ENCODE peak calls at places on chromosomes 13 and 19, in ten cellular contexts. Q, U, Y, O, I, L, X, S, V and H are unnamed samples.
A peak's percentile ranks its signal among the peaks of the same experiment; 100 is the strongest.

GRCh38 chr19:50532952-50533351 is 19.2 kb upstream of the ASPDH start:
- DNase-seq in Q (no peak), U (no peak), Y (no peak), O (no peak), I (no peak), L (no peak), X (no peak), S (no peak), V (no peak), H (no peak)

GRCh38 chr13:48401480-48401879 is 11.4 kb downstream of the LPAR6 start:
- DNase-seq in Q (no peak), U (no peak), Y (no peak), O (no peak), I (no peak), L (no peak), X (no peak), S (no peak), V (no peak), H (no peak)

GRCh38 chr13:59203855-59204254 is 959.9 kb downstream of the DIAPH3 start:
- DNase-seq in Q (no peak), U (no peak), Y (no peak), O (no peak), I (no peak), L (no peak), X (no peak), S (no peak), V (no peak), H (no peak)

GRCh38 chr13:30910676-30911075 is 4.6 kb downstream of the MEDAG start:
- DNase-seq in Q (no peak), U (no peak), Y (no peak), O (no peak), I (no peak), L (no peak), X (no peak), S (no peak), V (no peak), H (no peak)

GRCh38 chr13:30978981-30979956 is 46.8 kb downstream of the TEX26 start:
- DNase-seq in Q (peak; percentile 83), U (no peak), Y (no peak), O (peak; percentile 85), I (no peak), L (no peak), X (peak; percentile 49), S (no peak), V (no peak), H (no peak)

GRCh38 chr13:40680659-40681323 is 14.3 kb upstream of the FOXO1 start:
- DNase-seq in Q (no peak), U (no peak), Y (no peak), O (peak; percentile 85), I (no peak), L (no peak), X (no peak), S (no peak), V (no peak), H (no peak)

GRCh38 chr13:49374585-49375290 is 69.1 kb downstream of the CAB39L start:
- DNase-seq in Q (no peak), U (peak; percentile 73), Y (no peak), O (no peak), I (no peak), L (no peak), X (no peak), S (no peak), V (peak; percentile 89), H (peak; percentile 67)

GRCh38 chr13:101916108-101916757 is 463.8 kb downstream of the ITGBL1 start:
- DNase-seq in Q (peak; percentile 84), U (peak; percentile 81), Y (no peak), O (peak; percentile 43), I (peak; percentile 38), L (no peak), X (no peak), S (no peak), V (peak; percentile 14), H (no peak)

GRCh38 chr13:33169273-33169980 is 116.1 kb downstream of the STARD13 start:
- DNase-seq in Q (no peak), U (peak; percentile 58), Y (peak; percentile 60), O (no peak), I (no peak), L (no peak), X (no peak), S (no peak), V (peak; percentile 96), H (peak; percentile 86)

GRCh38 chr13:34993470-34993869 is 51.4 kb downstream of the NBEA start:
- DNase-seq in Q (no peak), U (no peak), Y (no peak), O (no peak), I (no peak), L (no peak), X (no peak), S (no peak), V (peak; percentile 49), H (no peak)

GRCh38 chr13:34988330-34988791 is 46.3 kb downstream of the NBEA start:
- DNase-seq in Q (no peak), U (no peak), Y (no peak), O (no peak), I (no peak), L (no peak), X (no peak), S (no peak), V (no peak), H (no peak)

DNA sequence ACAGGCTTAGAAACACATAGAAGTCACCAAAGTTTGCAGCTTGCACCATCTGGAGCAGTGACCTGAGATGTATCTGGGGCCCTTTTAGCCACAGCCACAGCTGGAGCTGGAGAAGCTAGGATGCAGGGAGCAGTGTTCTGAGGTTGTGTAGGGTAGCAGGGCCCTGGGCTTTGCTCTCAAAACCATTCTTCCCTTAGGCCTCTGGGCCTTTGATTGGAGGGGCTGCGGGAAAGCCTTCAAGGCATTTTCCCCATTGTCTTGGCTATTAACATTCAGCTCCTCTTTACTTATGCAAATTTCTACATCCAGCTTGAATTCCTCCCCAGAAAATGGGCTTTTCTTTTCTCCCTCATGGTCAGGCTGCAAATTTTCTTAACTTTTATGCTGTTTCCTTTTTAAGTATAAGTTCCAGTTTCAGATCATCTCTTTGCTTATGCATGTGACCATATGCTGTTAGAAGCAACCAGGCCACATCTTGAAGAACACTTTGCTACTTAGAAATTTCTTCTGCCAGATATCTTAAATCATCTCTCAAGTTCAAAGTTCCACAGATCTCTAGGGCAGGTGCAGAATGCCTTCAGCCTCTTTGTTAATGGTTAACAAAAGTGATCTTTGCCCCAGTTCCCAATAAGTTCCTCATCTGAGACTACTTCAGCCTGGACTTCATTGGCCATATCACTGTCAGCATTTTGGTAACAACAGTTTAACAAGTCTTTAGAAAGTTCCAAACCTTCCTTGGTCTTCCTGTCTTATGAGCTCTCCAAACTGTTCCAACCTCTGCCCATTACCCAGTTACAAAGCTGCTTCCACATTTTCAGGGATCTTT is 48.5 kb downstream of the NBEA start:
- DNase-seq in Q (no peak), U (no peak), Y (no peak), O (no peak), I (no peak), L (no peak), X (no peak), S (no peak), V (no peak), H (no peak)
- H3K27ac ChIP-seq in Q (no peak overlapping the region), U (no peak overlapping the region), Y (no peak overlapping the region), O (no peak overlapping the region), I (no peak overlapping the region), L (no peak overlapping the region), X (no peak overlapping the region), S (no peak overlapping the region), V (no peak overlapping the region), H (no peak overlapping the region)

GRCh38 chr19:33293255-33294057 is 8.9 kb downstream of the CEBPA start:
- DNase-seq in Q (no peak), U (peak; percentile 99), Y (no peak), O (no peak), I (no peak), L (no peak), X (no peak), S (no peak), V (peak; percentile 68), H (peak; percentile 59)
- H3K4me1 ChIP-seq in Q (peaks cover 7% of the 10 kb centered on the region), U (peaks cover 12% of the 10 kb centered on the region), Y (peaks cover 15% of the 10 kb centered on the region), O (no peaks in the 10 kb centered on the region), I (no peaks in the 10 kb centered on the region), L (no peaks in the 10 kb centered on the region), X (no peaks in the 10 kb centered on the region), S (peaks cover 90% of the 10 kb centered on the region), V (peaks cover 2% of the 10 kb centered on the region), H (peaks cover 33% of the 10 kb centered on the region)

GRCh38 chr13:57136093-57136492 is 4.6 kb upstream of the PRR20A start:
- DNase-seq in Q (no peak), U (no peak), Y (no peak), O (no peak), I (no peak), L (no peak), X (no peak), S (no peak), V (no peak), H (no peak)

GRCh38 chr13:57138988-57139387 is 1.7 kb upstream of the PRR20A start:
- DNase-seq in Q (no peak), U (peak; percentile 44), Y (no peak), O (no peak), I (no peak), L (no peak), X (no peak), S (no peak), V (no peak), H (no peak)

GRCh38 chr13:57137631-57138030 is 3.1 kb upstream of the PRR20A start:
- DNase-seq in Q (no peak), U (no peak), Y (no peak), O (no peak), I (no peak), L (no peak), X (no peak), S (no peak), V (no peak), H (no peak)
- H3K27ac ChIP-seq in Q (no peak overlapping the region), U (no peak overlapping the region), Y (no peak overlapping the region), O (no peak overlapping the region), I (no peak overlapping the region), L (no peak overlapping the region), X (no peak overlapping the region), S (no peak overlapping the region), V (no peak overlapping the region), H (no peak overlapping the region)

GRCh38 chr19:10736189-10736588 is 18.3 kb downstream of the DNM2 start:
- DNase-seq in Q (no peak), U (no peak), Y (no peak), O (no peak), I (no peak), L (no peak), X (no peak), S (no peak), V (no peak), H (no peak)
- H3K4me1 ChIP-seq in Q (no peaks in the 10 kb centered on the region), U (no peaks in the 10 kb centered on the region), Y (no peaks in the 10 kb centered on the region), O (no peaks in the 10 kb centered on the region), I (peaks cover 69% of the 10 kb centered on the region), L (peaks cover 20% of the 10 kb centered on the region), X (peaks cover 5% of the 10 kb centered on the region), S (peaks cover 58% of the 10 kb centered on the region), V (no peaks in the 10 kb centered on the region), H (no peaks in the 10 kb centered on the region)

DNA sequence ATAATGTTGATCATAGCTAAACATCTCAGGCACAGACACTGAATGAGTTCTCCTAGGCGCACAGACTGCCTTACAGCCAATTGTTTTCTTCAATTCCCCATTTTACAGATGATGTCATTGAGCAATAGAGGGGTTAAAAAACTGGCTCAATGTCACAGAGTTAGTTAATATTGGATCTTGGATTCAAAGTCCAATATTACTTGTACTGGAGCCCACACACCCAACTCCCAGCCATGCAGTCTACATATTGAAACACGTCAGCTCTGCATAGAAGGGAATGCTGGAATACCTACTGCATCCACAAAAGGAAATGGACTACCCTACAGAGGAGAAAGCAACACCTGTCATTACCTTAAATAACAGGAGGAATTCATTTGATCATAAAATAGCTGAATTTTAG is 76.1 kb upstream of the SLC15A1 start:
- DNase-seq in Q (no peak), U (no peak), Y (no peak), O (no peak), I (no peak), L (no peak), X (no peak), S (no peak), V (no peak), H (no peak)
- H3K27ac ChIP-seq in Q (no peak overlapping the region), U (no peak overlapping the region), Y (no peak overlapping the region), O (no peak overlapping the region), I (no peak overlapping the region), L (no peak overlapping the region), X (no peak overlapping the region), S (no peak overlapping the region), V (no peak overlapping the region), H (no peak overlapping the region)